ENCODE peak calls at places on chromosomes 4 and X, in six cellular contexts. H is neuronal stem cell, E is OCI-LY7, K is mucosa of descending colon, D is AG10803, B is brain microvascular endothelial cell. G is an unnamed sample.

GRCh38 chr4:109810580-109811387 is 4.8 kb upstream of the GAR1 start:
- DNase-seq in H (no peak), E (no peak), K (no peak), D (no peak), B (no peak), G (no peak)

GRCh38 chrX:42967681-42968080 is 189.7 kb upstream of the PPP1R2C start:
- DNase-seq in H (no peak), E (no peak), K (no peak), D (no peak), B (no peak), G (peak)

GRCh38 chrX:45598841-45599240 is 398.2 kb upstream of the DIPK2B start:
- DNase-seq in H (no peak), E (no peak), K (no peak), D (peak), B (peak), G (peak)

GRCh38 chrX:24464836-24465523 is at the start of gene PDK3:
- DNase-seq in H (peak), E (peak), K (peak), D (peak), B (peak), G (peak)

GRCh38 chr4:62407534-62407933 is 1207.4 kb downstream of the ADGRL3 start:
- DNase-seq in H (no peak), E (no peak), K (no peak), D (no peak), B (no peak), G (no peak)

GRCh38 chr4:10462876-10463275 is 5.7 kb upstream of the ZNF518B start:
- DNase-seq in H (no peak), E (no peak), K (no peak), D (no peak), B (no peak), G (no peak)

GRCh38 chr4:88823058-88823919 is 125.7 kb upstream of the NAP1L5 start:
- DNase-seq in H (peak), E (no peak), K (peak), D (peak), B (peak), G (peak)

GRCh38 chr4:100981447-100982204 is 365.7 kb downstream of the PPP3CA start:
- DNase-seq in H (no peak), E (no peak), K (no peak), D (peak), B (no peak), G (peak)

GRCh38 chr4:127425202-127425845 is 207.4 kb upstream of the INTU start:
- DNase-seq in H (no peak), E (no peak), K (no peak), D (no peak), B (no peak), G (no peak)

GRCh38 chr4:147739239-147739823 is 7.4 kb downstream of the ARHGAP10 start:
- DNase-seq in H (no peak), E (no peak), K (no peak), D (no peak), B (peak), G (peak)

GRCh38 chrX:92247076-92247475 is 467.9 kb downstream of the PCDH11X start:
- DNase-seq in H (no peak), E (no peak), K (no peak), D (no peak), B (no peak), G (no peak)

GRCh38 chr4:186596346-186596745 is 41.0 kb upstream of the MTNR1A start:
- DNase-seq in H (no peak), E (no peak), K (no peak), D (no peak), B (no peak), G (no peak)

DNA sequence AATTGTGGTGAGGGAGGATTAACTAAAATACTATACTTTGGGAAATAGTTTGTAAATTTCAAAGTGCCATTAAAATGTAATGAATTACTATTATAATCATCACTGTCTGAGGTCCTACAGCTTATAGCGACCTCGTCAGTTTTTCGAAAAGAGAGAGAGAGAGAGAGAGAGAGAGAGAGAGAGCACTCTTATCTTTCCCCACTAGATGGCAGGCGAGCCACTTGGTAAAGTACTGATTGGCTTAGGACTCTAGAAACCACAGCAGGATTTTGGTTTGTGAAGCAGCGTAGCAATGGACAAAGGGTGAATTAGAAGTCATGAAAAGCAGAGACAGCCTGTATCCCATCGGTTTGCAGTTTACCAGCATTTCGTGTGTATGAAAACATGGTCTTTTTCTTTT is 52.5 kb downstream of the LINC00632 start:
- DNase-seq in H (peak), E (peak), K (no peak), D (peak), B (peak), G (peak)
- H3K4me3 ChIP-seq in H (no peak), E (no peak), K (no peak), D (no peak), B (no peak), G (no peak)

DNA sequence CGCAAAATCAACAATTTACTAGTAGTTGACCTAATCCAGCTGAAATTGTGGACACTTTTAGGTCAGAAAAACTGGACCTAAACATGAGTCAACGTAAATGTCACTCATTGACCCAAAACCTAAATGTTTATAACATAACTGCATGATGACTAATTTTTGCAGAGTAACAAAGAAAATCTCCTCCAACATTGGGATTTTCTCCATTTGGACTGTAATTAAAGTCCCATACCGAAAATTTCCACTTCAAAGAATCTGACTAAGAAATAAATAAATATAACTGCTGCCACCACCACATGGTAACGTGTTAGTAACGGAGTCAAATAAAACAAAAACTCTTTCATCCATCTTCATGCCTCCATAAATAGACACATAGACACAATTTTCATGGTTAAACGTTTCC is 1.9 kb downstream of the ADGRA3 start:
- DNase-seq in H (no peak), E (no peak), K (no peak), D (peak), B (peak), G (peak)
- H3K4me3 ChIP-seq in H (peak), E (no peak), K (no peak), D (peak), B (peak), G (peak)

DNA sequence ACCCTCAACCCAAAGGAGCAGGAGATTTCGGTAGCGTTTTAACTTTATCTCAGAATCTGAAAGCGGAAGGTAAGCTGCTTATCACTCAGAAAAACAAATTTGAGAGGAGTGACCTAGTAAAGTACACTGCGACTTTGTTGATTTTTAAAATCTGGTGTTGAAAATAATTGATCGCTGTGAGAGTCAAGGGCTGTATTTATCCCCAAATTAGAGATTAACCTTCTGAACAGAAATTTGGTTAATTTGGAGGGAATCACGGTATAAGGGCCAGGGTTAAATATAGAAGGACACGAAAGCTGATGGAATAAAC is 212 bp downstream of the CLCN4 start:
- DNase-seq in H (no peak), E (no peak), K (no peak), D (no peak), B (no peak), G (no peak)
- H3K4me3 ChIP-seq in H (peak), E (peak), K (no peak), D (peak), B (peak), G (peak)

DNA sequence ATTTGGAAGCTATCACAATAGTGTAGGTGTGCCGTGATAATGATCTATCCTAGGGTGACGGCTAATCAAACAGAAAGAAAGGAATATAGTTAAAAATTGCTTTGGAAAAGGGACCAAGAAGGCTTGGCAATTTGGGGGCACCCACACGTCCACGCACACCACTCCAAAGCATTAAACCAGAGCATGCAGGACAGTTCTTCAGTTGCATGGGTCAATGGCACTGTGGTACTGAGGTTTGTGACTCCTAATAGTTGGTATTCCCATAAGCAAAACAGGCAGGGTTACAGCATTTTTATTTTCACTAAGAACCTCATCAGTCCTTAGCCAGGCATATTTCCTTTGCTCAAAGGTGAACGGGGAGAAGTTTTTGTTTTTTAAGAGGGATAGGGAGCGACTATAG is 89.4 kb upstream of the KLHL13 start:
- DNase-seq in H (no peak), E (no peak), K (no peak), D (no peak), B (no peak), G (no peak)
- H3K4me3 ChIP-seq in H (no peak), E (no peak), K (no peak), D (no peak), B (no peak), G (no peak)

G was measured in fibroblast of villous mesenchyme.